ENCODE peak calls at places on chromosome 2, in ten cellular contexts. A is GM04504, V is T-cell, J is body of pancreas, R is kidney glomerular epithelial cell, W is AG08396, S is cardiac fibroblast, C is caudate nucleus, Z is neuronal stem cell, Y is Kasumi-1. P is an unnamed sample.

GRCh38 chr2:18479901-18480369 is 80.5 kb downstream of the RDH14 start:
- DNase-seq in A (peak), V (no peak), J (peak), R (no peak), W (no peak), S (no peak), C (no peak), Z (no peak), Y (no peak), P (no peak)

GRCh38 chr2:137252934-137253333 is 487.6 kb downstream of the THSD7B start:
- DNase-seq in A (no peak), V (no peak), J (no peak), R (peak), W (peak), S (peak), C (no peak), Z (no peak), Y (no peak), P (no peak)

GRCh38 chr2:168165418-168165817 is 82.0 kb downstream of the STK39 start:
- DNase-seq in A (no peak), V (no peak), J (no peak), R (no peak), W (no peak), S (peak), C (no peak), Z (no peak), Y (peak), P (no peak)

GRCh38 chr2:241852981-241853631 is 5.6 kb downstream of the PDCD1 start:
- DNase-seq in A (no peak), V (no peak), J (no peak), R (no peak), W (no peak), S (no peak), C (no peak), Z (no peak), Y (no peak), P (no peak)

GRCh38 chr2:102313025-102313424 is 1.7 kb downstream of the IL1RL1 start:
- DNase-seq in A (no peak), V (no peak), J (no peak), R (peak), W (peak), S (peak), C (no peak), Z (no peak), Y (no peak), P (no peak)

GRCh38 chr2:159176555-159176954 is 109.9 kb downstream of the WDSUB1 start:
- DNase-seq in A (no peak), V (no peak), J (peak), R (no peak), W (no peak), S (no peak), C (no peak), Z (no peak), Y (no peak), P (no peak)

GRCh38 chr2:126534508-126534907 is 121.5 kb upstream of the GYPC start:
- DNase-seq in A (no peak), V (no peak), J (no peak), R (no peak), W (no peak), S (no peak), C (no peak), Z (no peak), Y (peak), P (no peak)

GRCh38 chr2:126971162-126971480 is 72.4 kb downstream of the TEX51 start:
- DNase-seq in A (no peak), V (no peak), J (no peak), R (no peak), W (no peak), S (no peak), C (no peak), Z (no peak), Y (no peak), P (no peak)

GRCh38 chr2:17539596-17539992 is 902 bp upstream of the VSNL1 start:
- DNase-seq in A (no peak), V (no peak), J (peak), R (no peak), W (no peak), S (no peak), C (no peak), Z (no peak), Y (no peak), P (no peak)

P was measured in stomach.